ENCODE peak calls at places on chromosome 1, in five cellular contexts. S is NCI-H146; W is activated naive CD4-positive, alpha-beta T cell; M is T-helper 2 cell; U is stimulated activated CD4-positive, alpha-beta T cell treated with anti-CD3 and anti-CD28 coated beads, Interleukin-15, amount 100 ng/mL, for 24 hours. J is an unnamed sample.

GRCh38 chr1:155329980-155330598 is 9.4 kb downstream of the RUSC1 start:
- DNase-seq in S (no peak), W (no peak), M (no peak), U (no peak), J (no peak)

GRCh38 chr1:155379180-155379876 is 58.6 kb downstream of the RUSC1 start:
- DNase-seq in S (no peak), W (no peak), M (no peak), U (no peak), J (no peak)

GRCh38 chr1:37865348-37866119 is 6.1 kb upstream of the MTF1 start:
- DNase-seq in S (no peak), W (no peak), M (no peak), U (peak; percentile 65), J (no peak)

GRCh38 chr1:226308166-226308722 is 720 bp downstream of the LIN9 start:
- DNase-seq in S (peak; percentile 69), W (peak; percentile 29), M (no peak), U (peak; percentile 45), J (no peak)

GRCh38 chr1:10211805-10212405 is 1.5 kb downstream of the KIF1B start:
- DNase-seq in S (peak; percentile 7), W (no peak), M (no peak), U (peak; percentile 9), J (no peak)

GRCh38 chr1:20785907-20786309 is 1.2 kb downstream of the HP1BP3 start:
- DNase-seq in S (no peak), W (peak; percentile 24), M (no peak), U (no peak), J (peak; percentile 63)

GRCh38 chr1:232473319-232473718 is 156.6 kb downstream of the SIPA1L2 start:
- DNase-seq in S (no peak), W (no peak), M (no peak), U (no peak), J (no peak)

GRCh38 chr1:180365039-180365438 is 135.0 kb downstream of the LHX4 start:
- DNase-seq in S (peak; percentile 25), W (no peak), M (no peak), U (no peak), J (no peak)

GRCh38 chr1:24909388-24909898 is 20.6 kb downstream of the RUNX3 start:
- DNase-seq in S (no peak), W (no peak), M (no peak), U (no peak), J (no peak)

GRCh38 chr1:24928631-24929090 is 1.4 kb downstream of the RUNX3 start:
- DNase-seq in S (no peak), W (peak; percentile 44), M (peak; percentile 66), U (peak; percentile 57), J (no peak)

GRCh38 chr1:207748737-207749528 is 2.9 kb upstream of the CD46 start:
- DNase-seq in S (peak; percentile 86), W (no peak), M (no peak), U (no peak), J (no peak)

GRCh38 chr1:87111659-87112339 is 197.4 kb downstream of the HS2ST1 start:
- DNase-seq in S (no peak), W (no peak), M (no peak), U (no peak), J (no peak)

GRCh38 chr1:28329395-28330153 is 734 bp downstream of the MED18 start:
- DNase-seq in S (no peak), W (peak; percentile 50), M (no peak), U (peak; percentile 53), J (peak; percentile 48)

GRCh38 chr1:17010601-17011438 is 908 bp downstream of the ATP13A2 start:
- DNase-seq in S (no peak), W (peak; percentile 10), M (peak; percentile 13), U (peak; percentile 32), J (peak; percentile 29)

GRCh38 chr1:93616996-93617669 is 64.5 kb downstream of the BCAR3 start:
- DNase-seq in S (peak; percentile 49), W (no peak), M (no peak), U (no peak), J (no peak)

GRCh38 chr1:81699234-81699633 is 101.5 kb upstream of the ADGRL2 start:
- DNase-seq in S (peak; percentile 39), W (no peak), M (no peak), U (no peak), J (no peak)

GRCh38 chr1:237799762-237800474 is 90.8 kb downstream of the ZP4 start:
- DNase-seq in S (peak; percentile 30), W (no peak), M (peak; percentile 15), U (peak; percentile 57), J (no peak)

GRCh38 chr1:199292873-199293272 is 654.0 kb downstream of the PTPRC start:
- DNase-seq in S (no peak), W (no peak), M (no peak), U (no peak), J (no peak)

GRCh38 chr1:16618719-16619118 is 5.4 kb upstream of the NBPF1 start:
- DNase-seq in S (no peak), W (no peak), M (no peak), U (no peak), J (peak; percentile 37)

GRCh38 chr1:27563407-27564263 is 40.3 kb downstream of the AHDC1 start:
- DNase-seq in S (no peak), W (no peak), M (no peak), U (no peak), J (no peak)

GRCh38 chr1:233294991-233295774 is at the start of gene PCNX2:
- DNase-seq in S (peak; percentile 88), W (peak; percentile 53), M (peak; percentile 69), U (peak; percentile 86), J (peak; percentile 34)

GRCh38 chr1:23452011-23452411 is 27.5 kb upstream of the TCEA3 start:
- DNase-seq in S (no peak), W (no peak), M (peak; percentile 69), U (peak; percentile 18), J (no peak)

GRCh38 chr1:151593651-151594625 is 17.9 kb upstream of the SNX27 start:
- DNase-seq in S (peak; percentile 85), W (peak; percentile 86), M (peak; percentile 62), U (peak; percentile 90), J (peak; percentile 82)

GRCh38 chr1:111516008-111516535 is 12.6 kb upstream of the ADORA3 start:
- DNase-seq in S (peak; percentile 41), W (peak; percentile 25), M (peak; percentile 41), U (peak; percentile 36), J (peak; percentile 45)

GRCh38 chr1:225937048-225937968 is 3.7 kb downstream of the LEFTY2 start:
- DNase-seq in S (no peak), W (no peak), M (no peak), U (no peak), J (no peak)

GRCh38 chr1:206909167-206909882 is 12.1 kb downstream of the IL24 start:
- DNase-seq in S (peak; percentile 85), W (peak; percentile 57), M (no peak), U (peak; percentile 65), J (no peak)

GRCh38 chr1:95451054-95451453 is 217.0 kb downstream of the RWDD3 start:
- DNase-seq in S (no peak), W (no peak), M (no peak), U (no peak), J (no peak)

GRCh38 chr1:226809785-226810571 is 60.4 kb upstream of the PSEN2 start:
- DNase-seq in S (no peak), W (no peak), M (no peak), U (no peak), J (no peak)

GRCh38 chr1:41868241-41868953 is 50.3 kb downstream of the HIVEP3 start:
- DNase-seq in S (no peak), W (no peak), M (no peak), U (peak; percentile 37), J (peak; percentile 45)

GRCh38 chr1:229027622-229028182 is 243.2 kb upstream of the RAB4A start:
- DNase-seq in S (no peak), W (no peak), M (no peak), U (peak; percentile 50), J (no peak)